ENCODE peak calls at places on chromosome 3, in ten cellular contexts. Y is NCI-H460, M is ELR, B is globus pallidus, P is cardiac septum, S is GM12878, H is SJSA1, A is hypothalamus, G is HEK293T, R is NCI-H1694 treated with DMSO at 0.1 percent for 48 hours. F is an unnamed sample.

GRCh38 chr3:157176108-157176507 is 16.2 kb upstream of the CCNL1 start:
- DNase-seq in H (no peak), G (no peak), P (no peak), S (no peak), B (no peak), Y (no peak), A (no peak), M (no peak), R (no peak), F (no peak)

GRCh38 chr3:71117572-71118247 is 465.8 kb downstream of the FOXP1 start:
- DNase-seq in S (no peak), G (no peak), H (no peak), Y (no peak), B (no peak), R (no peak), M (peak; percentile 76), A (no peak), P (no peak), F (no peak)

GRCh38 chr3:133038731-133039398 is 674 bp downstream of the TMEM108 start:
- DNase-seq in B (peak; percentile 20), H (no peak), A (no peak), Y (no peak), P (no peak), G (peak; percentile 38), S (no peak), M (no peak), R (no peak), F (peak; percentile 17)

GRCh38 chr3:98777801-98778220 is 14.7 kb downstream of the ST3GAL6 start:
- DNase-seq in H (no peak), B (no peak), Y (no peak), S (no peak), R (no peak), G (no peak), P (no peak), A (no peak), M (peak; percentile 28), F (no peak)

GRCh38 chr3:31911124-31911523 is 69.9 kb downstream of the OSBPL10 start:
- DNase-seq in S (no peak), P (no peak), G (no peak), B (no peak), Y (no peak), H (no peak), R (no peak), M (no peak), A (no peak), F (no peak)

GRCh38 chr3:38581774-38582173 is 67.7 kb downstream of the SCN5A start:
- DNase-seq in S (no peak), R (no peak), B (no peak), H (peak; percentile 18), A (no peak), P (peak; percentile 59), M (no peak), Y (no peak), G (no peak), F (no peak)

GRCh38 chr3:129441215-129441614 is 1.2 kb downstream of the IFT122 start:
- DNase-seq in G (no peak), R (no peak), Y (no peak), S (no peak), A (no peak), P (no peak), M (peak; percentile 37), B (no peak), H (no peak), F (no peak)

GRCh38 chr3:44227622-44228021 is 14.1 kb upstream of the TOPAZ1 start:
- DNase-seq in R (no peak), G (no peak), S (no peak), A (no peak), H (no peak), M (no peak), B (no peak), Y (no peak), P (no peak), F (no peak)

GRCh38 chr3:114095808-114096207 is 39.3 kb downstream of the QTRT2 start:
- DNase-seq in G (no peak), M (no peak), B (no peak), H (no peak), S (no peak), Y (no peak), P (no peak), A (no peak), R (no peak), F (no peak)

GRCh38 chr3:24683090-24683489 is 188.4 kb upstream of the THRB start:
- DNase-seq in P (no peak), R (no peak), B (no peak), S (no peak), H (no peak), Y (no peak), M (peak; percentile 53), G (no peak), A (no peak), F (no peak)

GRCh38 chr3:52503788-52504424 is 8.8 kb downstream of the STAB1 start:
- DNase-seq in Y (no peak), P (no peak), G (no peak), H (no peak), M (no peak), R (no peak), S (no peak), B (no peak), A (no peak), F (no peak)

GRCh38 chr3:158312560-158313141 is 202.8 kb downstream of the RSRC1 start:
- DNase-seq in S (no peak), B (no peak), H (no peak), P (no peak), R (no peak), A (no peak), M (no peak), G (no peak), Y (no peak), F (no peak)

GRCh38 chr3:107662586-107662985 is 139.8 kb downstream of the BBX start:
- DNase-seq in H (no peak), M (no peak), P (no peak), G (no peak), R (no peak), S (no peak), Y (no peak), B (no peak), A (no peak), F (no peak)

GRCh38 chr3:12227833-12228232 is 61.0 kb upstream of the PPARG start:
- DNase-seq in P (no peak), S (no peak), B (no peak), M (peak; percentile 67), A (no peak), G (no peak), Y (no peak), H (no peak), R (no peak), F (no peak)

GRCh38 chr3:35651888-35652287 is 12.6 kb downstream of the ARPP21 start:
- DNase-seq in S (no peak), M (no peak), G (no peak), P (no peak), H (no peak), R (peak; percentile 3), B (no peak), A (no peak), Y (no peak), F (no peak)

GRCh38 chr3:21390136-21390535 is 360.9 kb downstream of the ZNF385D start:
- DNase-seq in G (no peak), Y (no peak), M (peak; percentile 0), H (no peak), S (no peak), B (no peak), A (no peak), R (no peak), P (no peak), F (no peak)

GRCh38 chr3:27472166-27472565 is 12.0 kb downstream of the SLC4A7 start:
- DNase-seq in H (no peak), R (no peak), P (no peak), G (no peak), Y (no peak), A (no peak), B (no peak), M (no peak), S (no peak), F (no peak)

GRCh38 chr3:141076821-141077571 is 25.8 kb downstream of the SPSB4 start:
- DNase-seq in G (peak; percentile 57), A (no peak), M (no peak), B (peak; percentile 33), S (no peak), H (no peak), Y (no peak), R (peak; percentile 18), P (no peak), F (peak; percentile 15)

GRCh38 chr3:178810173-178810572 is 261.4 kb downstream of the ZMAT3 start:
- DNase-seq in G (no peak), B (no peak), A (no peak), Y (no peak), S (no peak), P (no peak), R (no peak), M (no peak), H (no peak), F (no peak)

GRCh38 chr3:31634485-31634884 is 101.8 kb downstream of the STT3B start:
- DNase-seq in R (no peak), B (no peak), M (peak; percentile 85), G (no peak), P (no peak), H (no peak), A (no peak), S (no peak), Y (no peak), F (no peak)

GRCh38 chr3:54046677-54047214 is 75.6 kb upstream of the CACNA2D3 start:
- DNase-seq in G (no peak), S (no peak), M (peak; percentile 5), Y (no peak), R (no peak), A (no peak), H (no peak), B (no peak), P (no peak), F (no peak)

GRCh38 chr3:189297957-189298356 is 126.2 kb downstream of the TPRG1 start:
- DNase-seq in B (no peak), S (no peak), Y (no peak), H (no peak), G (no peak), R (no peak), P (no peak), M (no peak), A (no peak), F (no peak)

GRCh38 chr3:140384028-140384771 is 293.7 kb upstream of the TRIM42 start:
- DNase-seq in M (no peak), R (no peak), P (no peak), S (no peak), H (no peak), A (no peak), Y (no peak), B (no peak), G (no peak), F (no peak)

GRCh38 chr3:141302364-141303141 is 65.8 kb upstream of the ZBTB38 start:
- DNase-seq in P (no peak), G (no peak), S (no peak), R (no peak), Y (no peak), A (no peak), M (peak; percentile 84), B (no peak), H (peak; percentile 57), F (no peak)

GRCh38 chr3:184562875-184563568 is 1.4 kb downstream of the EPHB3 start:
- DNase-seq in S (no peak), A (no peak), Y (no peak), G (no peak), P (no peak), B (peak; percentile 45), H (no peak), R (no peak), M (no peak), F (peak; percentile 27)

F was measured in hippocampal formation.